ENCODE peak calls at places on chromosomes 16 and 17, in four cellular contexts. One of them, this sample, is unnamed. For H4K20me1, the result is how much of the 10 kb centered on the place peaks cover.

GRCh38 chr16:10151718-10152117 is 30.5 kb downstream of the GRIN2A start:
- DNase-seq in HepG2: no peak
- DNase-seq in GM12878: no peak
- DNase-seq in K562: no peak
- DNase-seq in this sample: no peak

GRCh38 chr16:8943001-8943763 is 20.5 kb downstream of the USP7 start:
- DNase-seq in HepG2: no peak
- DNase-seq in GM12878: no peak
- DNase-seq in K562: no peak
- DNase-seq in this sample: no peak

GRCh38 chr17:69117855-69118758 is 23.6 kb downstream of the ABCA6 start:
- DNase-seq in HepG2: no peak
- DNase-seq in GM12878: peak
- DNase-seq in K562: no peak
- DNase-seq in this sample: no peak

GRCh38 chr17:50288306-50288705 is 14.0 kb downstream of the TMEM92 start:
- DNase-seq in HepG2: no peak
- DNase-seq in GM12878: no peak
- DNase-seq in K562: no peak
- DNase-seq in this sample: no peak

GRCh38 chr16:82456683-82457082 is 170.1 kb upstream of the CDH13 start:
- DNase-seq in HepG2: peak
- DNase-seq in GM12878: no peak
- DNase-seq in K562: peak
- DNase-seq in this sample: peak

GRCh38 chr17:228223-228615 is 46.8 kb upstream of the DOC2B start:
- DNase-seq in HepG2: no peak
- DNase-seq in GM12878: no peak
- DNase-seq in K562: no peak
- DNase-seq in this sample: no peak

GRCh38 chr17:46106966-46107644 is 86.1 kb downstream of the KANSL1 start:
- DNase-seq in HepG2: no peak
- DNase-seq in GM12878: no peak
- DNase-seq in K562: no peak
- DNase-seq in this sample: peak

GRCh38 chr17:1186214-1186820 is 6.5 kb upstream of the ABR start:
- DNase-seq in HepG2: no peak
- DNase-seq in GM12878: no peak
- DNase-seq in K562: no peak
- DNase-seq in this sample: no peak

GRCh38 chr16:71631776-71632175 is 5.8 kb downstream of the MARVELD3 start:
- DNase-seq in HepG2: no peak
- DNase-seq in GM12878: no peak
- DNase-seq in K562: no peak
- DNase-seq in this sample: no peak

GRCh38 chr17:2792541-2793169 is 3.6 kb upstream of the RAP1GAP2 start:
- DNase-seq in HepG2: no peak
- DNase-seq in GM12878: no peak
- DNase-seq in K562: no peak
- DNase-seq in this sample: no peak

GRCh38 chr17:6549384-6550036 is 6.8 kb downstream of the PITPNM3 start:
- DNase-seq in HepG2: no peak
- DNase-seq in GM12878: no peak
- DNase-seq in K562: no peak
- DNase-seq in this sample: no peak

GRCh38 chr16:73329363-73330306 is 281.7 kb upstream of the ZFHX3 start:
- DNase-seq in HepG2: peak
- DNase-seq in GM12878: no peak
- DNase-seq in K562: no peak
- DNase-seq in this sample: peak

GRCh38 chr16:81517630-81518438 is 73.2 kb downstream of the CMIP start:
- DNase-seq in HepG2: no peak
- DNase-seq in GM12878: no peak
- DNase-seq in K562: no peak
- DNase-seq in this sample: no peak

GRCh38 chr16:67100569-67101300 is 9.0 kb upstream of the PHAF1 start:
- DNase-seq in HepG2: no peak
- DNase-seq in GM12878: no peak
- DNase-seq in K562: no peak
- DNase-seq in this sample: peak

GRCh38 chr16:81094771-81095251 is 1.4 kb downstream of the GCSH start:
- DNase-seq in HepG2: no peak
- DNase-seq in GM12878: no peak
- DNase-seq in K562: no peak
- DNase-seq in this sample: no peak

GRCh38 chr16:79915264-79916160 is 315.0 kb upstream of the MAF start:
- DNase-seq in HepG2: no peak
- DNase-seq in GM12878: no peak
- DNase-seq in K562: no peak
- DNase-seq in this sample: no peak

GRCh38 chr16:10383626-10384025 is 2.2 kb upstream of the ATF7IP2 start:
- DNase-seq in HepG2: no peak
- DNase-seq in GM12878: no peak
- DNase-seq in K562: no peak
- DNase-seq in this sample: no peak

GRCh38 chr17:74792586-74792985 is 16.4 kb upstream of the NAT9 start:
- DNase-seq in HepG2: no peak
- DNase-seq in GM12878: no peak
- DNase-seq in K562: no peak
- DNase-seq in this sample: no peak

GRCh38 chr16:53664724-53665345 is 38.8 kb downstream of the RPGRIP1L start:
- DNase-seq in HepG2: no peak
- DNase-seq in GM12878: peak
- DNase-seq in K562: no peak
- DNase-seq in this sample: no peak

GRCh38 chr17:63823659-63824331 is 3.4 kb upstream of the PSMC5 start:
- DNase-seq in HepG2: no peak
- DNase-seq in GM12878: no peak
- DNase-seq in K562: no peak
- DNase-seq in this sample: no peak

GRCh38 chr16:49514391-49514980 is 140.9 kb downstream of the C16orf78 start:
- DNase-seq in HepG2: no peak
- DNase-seq in GM12878: no peak
- DNase-seq in K562: no peak
- DNase-seq in this sample: no peak

GRCh38 chr16:56226840-56227525 is 35.7 kb downstream of the GNAO1 start:
- DNase-seq in HepG2: no peak
- DNase-seq in GM12878: no peak
- DNase-seq in K562: no peak
- DNase-seq in this sample: no peak

GRCh38 chr17:73151888-73152633 is 12.7 kb upstream of the SSTR2 start:
- DNase-seq in HepG2: peak
- DNase-seq in GM12878: no peak
- DNase-seq in K562: no peak
- DNase-seq in this sample: no peak

GRCh38 chr17:12402963-12403622 is 262.6 kb upstream of the MYOCD start:
- DNase-seq in HepG2: no peak
- DNase-seq in GM12878: no peak
- DNase-seq in K562: no peak
- DNase-seq in this sample: no peak

GRCh38 chr17:12665263-12666210 is at the start of gene MYOCD:
- DNase-seq in HepG2: no peak
- DNase-seq in GM12878: no peak
- DNase-seq in K562: no peak
- DNase-seq in this sample: peak

GRCh38 chr17:27520571-27521185 is 64.4 kb downstream of the KSR1 start:
- DNase-seq in HepG2: peak
- DNase-seq in GM12878: no peak
- DNase-seq in K562: no peak
- DNase-seq in this sample: no peak

GRCh38 chr17:58283674-58284612 is 3.2 kb upstream of the MPO start:
- DNase-seq in HepG2: no peak
- DNase-seq in GM12878: no peak
- DNase-seq in K562: peak
- DNase-seq in this sample: no peak

GRCh38 chr17:58153046-58153445 is 4.9 kb downstream of the OR4D1 start:
- DNase-seq in HepG2: no peak
- DNase-seq in GM12878: no peak
- DNase-seq in K562: no peak
- DNase-seq in this sample: no peak

GRCh38 chr17:235831-236640 is 54.6 kb upstream of the DOC2B start:
- DNase-seq in HepG2: no peak
- DNase-seq in GM12878: no peak
- DNase-seq in K562: no peak
- DNase-seq in this sample: no peak

GRCh38 chr17:76725580-76726230 is 701 bp downstream of the JMJD6 start:
- DNase-seq in HepG2: peak
- DNase-seq in GM12878: no peak
- DNase-seq in K562: peak
- DNase-seq in this sample: peak

GRCh38 chr16:22027633-22028032 is 19.7 kb downstream of the MOSMO start:
- DNase-seq in HepG2: no peak
- DNase-seq in GM12878: no peak
- DNase-seq in K562: no peak
- DNase-seq in this sample: no peak

GRCh38 chr17:2691965-2692780 is 19.4 kb downstream of the CLUH start:
- DNase-seq in HepG2: no peak
- DNase-seq in GM12878: no peak
- DNase-seq in K562: peak
- DNase-seq in this sample: peak

GRCh38 chr16:87581867-87582220 is 20.5 kb upstream of the JPH3 start:
- DNase-seq in HepG2: peak
- DNase-seq in GM12878: no peak
- DNase-seq in K562: peak
- DNase-seq in this sample: no peak

DNA sequence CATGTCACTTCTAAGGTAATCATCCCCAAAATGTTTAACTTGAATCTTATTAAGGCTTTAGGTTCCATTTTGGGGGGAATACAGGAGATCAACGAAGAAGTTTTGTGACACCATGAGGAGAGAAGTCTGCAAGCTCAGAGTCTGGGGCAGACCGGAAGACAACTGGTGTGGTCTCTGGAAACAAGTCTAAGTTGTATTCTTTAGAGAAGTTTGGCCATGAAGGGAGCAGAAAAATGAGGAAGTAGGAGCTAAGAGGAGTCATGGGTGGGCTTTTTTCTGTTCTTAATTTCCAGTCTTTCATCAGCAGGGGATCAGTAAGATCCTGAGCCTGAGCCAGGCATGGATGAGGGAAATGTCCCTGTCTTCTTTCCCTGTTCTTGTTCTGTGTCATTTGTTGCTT is 35.8 kb upstream of the NF1 start:
- DNase-seq in HepG2: no peak
- DNase-seq in GM12878: no peak
- DNase-seq in K562: no peak
- DNase-seq in this sample: no peak
- TF ChIP-seq JUNB in HepG2: no peak
- TF ChIP-seq JUNB in GM12878: no peak
- TF ChIP-seq JUNB in K562: no peak
- TF ChIP-seq JUNB in this sample: no peak

GRCh38 chr17:4342535-4342934 is 23.9 kb downstream of the UBE2G1 start:
- DNase-seq in HepG2: no peak
- DNase-seq in GM12878: no peak
- DNase-seq in K562: no peak
- DNase-seq in this sample: no peak

GRCh38 chr17:4344926-4345325 is 21.5 kb downstream of the UBE2G1 start:
- DNase-seq in HepG2: no peak
- DNase-seq in GM12878: no peak
- DNase-seq in K562: no peak
- DNase-seq in this sample: no peak

GRCh38 chr17:4340914-4341615 is 25.4 kb downstream of the UBE2G1 start:
- DNase-seq in HepG2: no peak
- DNase-seq in GM12878: no peak
- DNase-seq in K562: no peak
- DNase-seq in this sample: no peak

GRCh38 chr17:4341616-4341977 is 24.9 kb downstream of the UBE2G1 start:
- DNase-seq in HepG2: no peak
- DNase-seq in GM12878: no peak
- DNase-seq in K562: peak
- DNase-seq in this sample: no peak

GRCh38 chr17:4345569-4345968 is 20.9 kb downstream of the UBE2G1 start:
- DNase-seq in HepG2: no peak
- DNase-seq in GM12878: no peak
- DNase-seq in K562: no peak
- DNase-seq in this sample: no peak
- H4K20me1 ChIP-seq in HepG2: under half
- H4K20me1 ChIP-seq in GM12878: under half
- H4K20me1 ChIP-seq in K562: under half
- H4K20me1 ChIP-seq in this sample: half or more

DNA sequence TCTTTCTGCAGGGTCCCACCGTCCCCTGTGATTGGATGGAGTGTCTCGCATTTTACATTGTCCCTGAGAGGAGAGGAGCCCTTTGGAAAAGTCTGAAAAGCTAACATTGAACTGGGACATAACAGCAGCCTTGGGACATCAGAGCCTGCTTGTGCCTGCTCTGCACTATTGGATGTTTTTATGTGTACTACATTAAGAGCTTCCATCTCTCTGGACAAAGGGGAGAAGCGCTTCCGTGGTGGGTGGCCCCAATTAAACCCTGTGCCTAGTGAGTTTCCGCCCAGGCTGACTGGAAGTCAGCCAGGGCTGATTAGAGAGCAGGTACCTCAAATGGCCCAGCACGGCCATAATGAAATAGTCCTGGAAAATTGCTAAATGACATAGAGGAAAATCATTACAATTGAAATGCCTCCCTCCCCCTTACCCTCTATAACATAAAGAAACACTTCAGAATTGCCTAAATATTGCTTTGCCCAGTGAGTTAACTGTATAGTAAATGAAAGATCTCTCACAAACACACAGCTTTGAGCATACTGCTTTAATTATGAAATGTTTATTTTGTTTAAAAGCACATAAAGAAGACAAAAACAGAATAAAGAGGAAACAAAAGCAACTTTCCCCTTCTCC is 9.1 kb upstream of the ADAMTS18 start:
- DNase-seq in HepG2: no peak
- DNase-seq in GM12878: no peak
- DNase-seq in K562: no peak
- DNase-seq in this sample: no peak
- TF ChIP-seq JUNB in HepG2: no peak
- TF ChIP-seq JUNB in GM12878: no peak
- TF ChIP-seq JUNB in K562: no peak
- TF ChIP-seq JUNB in this sample: no peak

GRCh38 chr17:48048321-48049140 is at the start of gene NFE2L1:
- DNase-seq in HepG2: peak
- DNase-seq in GM12878: peak
- DNase-seq in K562: peak
- DNase-seq in this sample: peak

GRCh38 chr17:48046296-48046695 is 1.9 kb upstream of the NFE2L1 start:
- DNase-seq in HepG2: no peak
- DNase-seq in GM12878: no peak
- DNase-seq in K562: no peak
- DNase-seq in this sample: no peak

GRCh38 chr17:48047741-48048320 is 328 bp upstream of the NFE2L1 start:
- DNase-seq in HepG2: peak
- DNase-seq in GM12878: peak
- DNase-seq in K562: peak
- DNase-seq in this sample: peak

GRCh38 chr17:48045270-48046001 is 2.7 kb upstream of the NFE2L1 start:
- DNase-seq in HepG2: no peak
- DNase-seq in GM12878: no peak
- DNase-seq in K562: peak
- DNase-seq in this sample: no peak

GRCh38 chr17:48047113-48047740 is 932 bp upstream of the NFE2L1 start:
- DNase-seq in HepG2: no peak
- DNase-seq in GM12878: no peak
- DNase-seq in K562: no peak
- DNase-seq in this sample: peak
- H4K20me1 ChIP-seq in HepG2: under half
- H4K20me1 ChIP-seq in GM12878: under half
- H4K20me1 ChIP-seq in K562: under half
- H4K20me1 ChIP-seq in this sample: under half

This sample was measured in GM23338.